ENCODE peak calls at places on chromosomes 11 and 22, in nine cellular contexts. B is gastrocnemius medialis, A is NCI-H1436, J is NCI-H446, G is iPS DF 6.9, S is caudate nucleus, X is hypothalamus, Y is left lobe of liver, P is NCI-H748 treated with DMSO at 0.1 percent for 48 hours. K is an unnamed sample.

GRCh38 chr11:133134561-133135173 is 397.6 kb downstream of the OPCML start:
- DNase-seq in B (no peak), A (peak), J (peak), G (peak), S (peak), X (peak), Y (peak), P (peak), K (no peak)

GRCh38 chr11:64619811-64620285 is 28.8 kb downstream of the SLC22A12 start:
- DNase-seq in B (peak), A (no peak), J (peak), G (no peak), S (no peak), X (no peak), Y (peak), P (no peak), K (peak)

GRCh38 chr11:71120346-71120963 is 131.9 kb downstream of the SHANK2 start:
- DNase-seq in B (no peak), A (peak), J (no peak), G (peak), S (no peak), X (no peak), Y (peak), P (peak), K (no peak)

GRCh38 chr11:117989351-117990102 is 3.3 kb downstream of the IL10RA start:
- DNase-seq in B (peak), A (no peak), J (no peak), G (no peak), S (no peak), X (peak), Y (no peak), P (no peak), K (no peak)

GRCh38 chr11:17013548-17014320 is 480 bp downstream of the PLEKHA7 start:
- DNase-seq in B (no peak), A (peak), J (no peak), G (no peak), S (no peak), X (peak), Y (peak), P (peak), K (no peak)

GRCh38 chr11:31412946-31413345 is 43.3 kb downstream of the DNAJC24 start:
- DNase-seq in B (no peak), A (no peak), J (no peak), G (no peak), S (no peak), X (no peak), Y (no peak), P (no peak), K (no peak)

GRCh38 chr22:42994917-42995562 is 19.9 kb downstream of the PACSIN2 start:
- DNase-seq in B (peak), A (no peak), J (peak), G (no peak), S (no peak), X (no peak), Y (peak), P (no peak), K (peak)

GRCh38 chr11:27916541-27917100 is 191.3 kb downstream of the KIF18A start:
- DNase-seq in B (no peak), A (no peak), J (no peak), G (no peak), S (no peak), X (no peak), Y (no peak), P (no peak), K (no peak)

GRCh38 chr11:69220581-69221051 is 64.9 kb downstream of the SMIM38 start:
- DNase-seq in B (no peak), A (no peak), J (no peak), G (no peak), S (no peak), X (no peak), Y (peak), P (no peak), K (no peak)

GRCh38 chr22:26756675-26757293 is 99.4 kb downstream of the MIAT start:
- DNase-seq in B (no peak), A (no peak), J (peak), G (no peak), S (peak), X (peak), Y (peak), P (no peak), K (peak)

GRCh38 chr11:66593303-66593635 is 284 bp downstream of the CCS start:
- DNase-seq in B (no peak), A (no peak), J (no peak), G (no peak), S (no peak), X (no peak), Y (no peak), P (no peak), K (no peak)

GRCh38 chr11:122879785-122880184 is 2.8 kb upstream of the JHY start:
- DNase-seq in B (no peak), A (peak), J (no peak), G (no peak), S (no peak), X (no peak), Y (no peak), P (peak), K (no peak)

GRCh38 chr11:19753451-19754041 is 40.9 kb downstream of the NAV2 start:
- DNase-seq in B (no peak), A (no peak), J (no peak), G (no peak), S (no peak), X (no peak), Y (no peak), P (peak), K (no peak)

GRCh38 chr22:30224161-30224857 is 22.2 kb downstream of the LIF start:
- DNase-seq in B (no peak), A (no peak), J (no peak), G (no peak), S (no peak), X (no peak), Y (no peak), P (no peak), K (no peak)

GRCh38 chr22:17836977-17837742 is 62.9 kb upstream of the BID start:
- DNase-seq in B (peak), A (no peak), J (no peak), G (no peak), S (no peak), X (peak), Y (peak), P (no peak), K (peak)

GRCh38 chr11:67466962-67467771 is 1.9 kb downstream of the TMEM134 start:
- DNase-seq in B (no peak), A (no peak), J (no peak), G (no peak), S (no peak), X (no peak), Y (no peak), P (no peak), K (no peak)

GRCh38 chr11:93515438-93515837 is 27.8 kb downstream of the SMCO4 start:
- DNase-seq in B (no peak), A (no peak), J (no peak), G (no peak), S (no peak), X (no peak), Y (no peak), P (no peak), K (peak)

GRCh38 chr11:125085301-125086081 is 22.4 kb downstream of the SLC37A2 start:
- DNase-seq in B (no peak), A (no peak), J (no peak), G (no peak), S (no peak), X (no peak), Y (no peak), P (no peak), K (no peak)

GRCh38 chr11:61784506-61784805 is 7.9 kb downstream of the TMEM258 start:
- DNase-seq in B (no peak), A (no peak), J (no peak), G (no peak), S (no peak), X (no peak), Y (no peak), P (no peak), K (no peak)

GRCh38 chr11:58770166-58770565 is 38.4 kb upstream of the GLYAT start:
- DNase-seq in B (no peak), A (no peak), J (no peak), G (no peak), S (no peak), X (no peak), Y (no peak), P (no peak), K (no peak)

GRCh38 chr22:50641696-50642607 is 14.0 kb upstream of the ARSA start:
- DNase-seq in B (no peak), A (no peak), J (no peak), G (peak), S (no peak), X (peak), Y (peak), P (no peak), K (no peak)

GRCh38 chr11:133115099-133115498 is 417.2 kb downstream of the OPCML start:
- DNase-seq in B (no peak), A (no peak), J (no peak), G (no peak), S (no peak), X (no peak), Y (peak), P (no peak), K (no peak)

GRCh38 chr11:120180571-120181445 is 30.0 kb upstream of the OAF start:
- DNase-seq in B (no peak), A (no peak), J (no peak), G (no peak), S (no peak), X (no peak), Y (peak), P (no peak), K (peak)

GRCh38 chr11:61791737-61792309 is 576 bp downstream of the TMEM258 start:
- DNase-seq in B (peak), A (peak), J (peak), G (no peak), S (peak), X (peak), Y (no peak), P (peak), K (peak)

GRCh38 chr22:20243545-20244249 is 24.4 kb downstream of the RTN4R start:
- DNase-seq in B (no peak), A (peak), J (peak), G (no peak), S (no peak), X (peak), Y (peak), P (no peak), K (peak)

GRCh38 chr11:1103401-1104360 is 29.0 kb downstream of the MUC2 start:
- DNase-seq in B (no peak), A (no peak), J (no peak), G (no peak), S (no peak), X (no peak), Y (no peak), P (no peak), K (no peak)

GRCh38 chr11:20754957-20755356 is 85.6 kb downstream of the NELL1 start:
- DNase-seq in B (no peak), A (peak), J (no peak), G (peak), S (no peak), X (no peak), Y (no peak), P (peak), K (no peak)